ENCODE peak calls at places on chromosomes 12 and 14, in five cellular contexts. H is lung, O is ovary, C is SK-N-SH, T is pancreas. J is an unnamed sample. For H3K27me3, H3K4me1 and H3K9me3, the result is how much of the 10 kb centered on the place peaks cover.

GRCh38 chr12:113732916-113733315 is 233.2 kb downstream of the RBM19 start:
- DNase-seq in H (no peak), O (no peak), C (no peak), T (no peak), J (no peak)

GRCh38 chr14:50821471-50822464 is 9.2 kb downstream of the NIN start:
- DNase-seq in H (peak), O (no peak), C (no peak), T (no peak), J (no peak)

GRCh38 chr12:96084624-96085023 is 49.2 kb upstream of the LTA4H start:
- DNase-seq in H (no peak), O (no peak), C (no peak), T (no peak), J (no peak)

GRCh38 chr12:122064780-122065588 is 13.6 kb upstream of the MLXIP start:
- DNase-seq in H (no peak), O (peak), C (peak), T (no peak), J (no peak)

GRCh38 chr12:40911676-40912075 is 219.4 kb downstream of the CNTN1 start:
- DNase-seq in H (no peak), O (no peak), C (no peak), T (no peak), J (no peak)

GRCh38 chr12:54935235-54935951 is 49.2 kb downstream of the TESPA1 start:
- DNase-seq in H (no peak), O (no peak), C (no peak), T (no peak), J (no peak)

GRCh38 chr14:72924332-72924731 is 1.9 kb upstream of the DCAF4 start:
- DNase-seq in H (peak), O (no peak), C (peak), T (peak), J (peak)

GRCh38 chr12:51393676-51394545 is 2.7 kb upstream of the GALNT6 start:
- DNase-seq in H (no peak), O (no peak), C (no peak), T (no peak), J (no peak)

GRCh38 chr14:64045091-64045490 is 192.3 kb downstream of the SYNE2 start:
- DNase-seq in H (no peak), O (no peak), C (no peak), T (no peak), J (no peak)

GRCh38 chr12:53221203-53222076 is 10.6 kb downstream of the RARG start:
- DNase-seq in H (peak), O (peak), C (peak), T (peak), J (peak)

GRCh38 chr12:98709022-98709421 is 63.9 kb downstream of the APAF1 start:
- DNase-seq in H (no peak), O (no peak), C (no peak), T (no peak), J (no peak)

GRCh38 chr14:68823434-68824206 is 30.8 kb upstream of the ZFP36L1 start:
- DNase-seq in H (no peak), O (no peak), C (no peak), T (no peak), J (no peak)

GRCh38 chr12:109934026-109934425 is 34.0 kb downstream of the TCHP start:
- DNase-seq in H (no peak), O (peak), C (no peak), T (no peak), J (peak)

GRCh38 chr12:4626543-4626942 is 22.3 kb downstream of the AKAP3 start:
- DNase-seq in H (no peak), O (no peak), C (no peak), T (no peak), J (no peak)

GRCh38 chr12:49645151-49646039 is 22.0 kb downstream of the PRPF40B start:
- DNase-seq in H (no peak), O (no peak), C (no peak), T (peak), J (no peak)

GRCh38 chr14:59870277-59871165 is at the start of gene RTN1:
- DNase-seq in H (peak), O (no peak), C (peak), T (peak), J (peak)

GRCh38 chr12:89098390-89099102 is 253.8 kb downstream of the DUSP6 start:
- DNase-seq in H (no peak), O (no peak), C (peak), T (no peak), J (no peak)

GRCh38 chr14:74147571-74147970 is 62.8 kb downstream of the LIN52 start:
- DNase-seq in H (no peak), O (no peak), C (no peak), T (no peak), J (no peak)

GRCh38 chr14:89236846-89237245 is 180.2 kb downstream of the FOXN3 start:
- DNase-seq in H (no peak), O (no peak), C (no peak), T (no peak), J (no peak)

GRCh38 chr12:18457362-18457761 is 196.0 kb downstream of the PIK3C2G start:
- DNase-seq in H (no peak), O (no peak), C (no peak), T (no peak), J (no peak)

DNA sequence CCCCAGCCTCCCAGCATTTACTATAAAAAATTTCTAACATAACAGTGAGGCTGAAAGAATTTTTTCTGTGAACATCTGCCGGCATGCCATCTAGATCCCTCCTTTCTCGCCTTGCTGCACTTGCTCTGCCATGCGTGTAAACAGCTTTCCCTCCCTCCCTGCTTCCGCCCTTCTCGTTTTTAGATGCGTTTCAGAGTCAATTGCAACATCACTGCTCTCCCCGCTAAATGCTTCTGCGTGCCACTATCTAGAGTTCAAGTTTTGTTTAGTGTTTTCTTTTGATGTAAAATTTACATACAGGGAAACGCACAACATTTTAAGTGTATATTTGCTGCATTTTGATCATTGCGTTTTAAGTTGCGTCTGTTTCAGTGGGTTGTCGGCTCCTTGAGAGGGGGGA is 83.6 kb downstream of the CCDC92 start:
- DNase-seq in H (no peak), O (no peak), C (no peak), T (no peak), J (no peak)
- H3K27me3 ChIP-seq in H (under half), O (under half), C (under half), T (under half), J (half or more)

GRCh38 chr12:6927999-6928702 is 392 bp downstream of the ATN1 start:
- DNase-seq in H (no peak), O (peak), C (peak), T (peak), J (no peak)
- H3K4me1 ChIP-seq in H (under half), O (under half), C (under half), T (under half), J (half or more)

GRCh38 chr12:132946507-132946820 is 9.6 kb downstream of the ZNF605 start:
- DNase-seq in H (no peak), O (no peak), C (no peak), T (no peak), J (no peak)
- H3K9me3 ChIP-seq in H (under half), O (under half), C (under half), T (under half), J (under half)

GRCh38 chr12:132545955-132546354 is 56.0 kb downstream of the FBRSL1 start:
- DNase-seq in H (no peak), O (no peak), C (no peak), T (no peak), J (no peak)
- H3K27me3 ChIP-seq in H (under half), O (under half), C (under half), T (under half), J (under half)

GRCh38 chr14:65318636-65319506 is 93.7 kb upstream of the FUT8 start:
- DNase-seq in H (no peak), O (no peak), C (no peak), T (no peak), J (no peak)

GRCh38 chr14:65320661-65321308 is 91.7 kb upstream of the FUT8 start:
- DNase-seq in H (no peak), O (no peak), C (no peak), T (no peak), J (no peak)

GRCh38 chr14:65321370-65321875 is 91.1 kb upstream of the FUT8 start:
- DNase-seq in H (no peak), O (no peak), C (no peak), T (no peak), J (no peak)
- H3K4me1 ChIP-seq in H (under half), O (under half), C (under half), T (under half), J (under half)

DNA sequence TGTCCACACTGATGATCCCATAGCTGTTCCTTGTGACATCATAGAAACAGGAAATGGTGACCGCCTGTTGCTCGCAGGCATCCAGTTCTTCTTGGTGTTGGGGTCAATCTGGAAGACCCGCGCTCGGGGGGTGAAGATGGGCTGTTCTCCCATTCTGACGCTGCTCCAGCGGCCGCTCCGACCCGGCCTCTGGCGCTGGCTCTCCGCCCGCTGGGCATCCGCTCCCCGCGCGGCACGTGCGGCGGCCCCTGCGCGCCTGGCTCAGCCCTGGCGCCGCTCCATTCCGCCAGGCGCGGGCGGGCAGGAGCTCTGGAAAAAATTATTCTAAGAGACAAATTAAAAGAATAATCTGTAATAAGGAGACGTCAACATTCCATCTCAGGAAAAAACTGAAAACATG is 761.1 kb downstream of the TMEM121 start:
- DNase-seq in H (no peak), O (no peak), C (peak), T (no peak), J (no peak)
- H3K9me3 ChIP-seq in H (under half), O (under half), C (under half), T (under half), J (under half)

GRCh38 chr14:30345511-30345910 is 213.4 kb upstream of the G2E3 start:
- DNase-seq in H (no peak), O (no peak), C (no peak), T (no peak), J (no peak)

GRCh38 chr14:30355431-30355913 is 203.5 kb upstream of the G2E3 start:
- DNase-seq in H (no peak), O (no peak), C (no peak), T (no peak), J (no peak)

GRCh38 chr14:30354439-30354838 is 204.5 kb upstream of the G2E3 start:
- DNase-seq in H (no peak), O (no peak), C (no peak), T (no peak), J (no peak)

GRCh38 chr14:30349515-30349914 is 209.4 kb upstream of the G2E3 start:
- DNase-seq in H (no peak), O (no peak), C (no peak), T (no peak), J (no peak)
- H3K27me3 ChIP-seq in H (under half), O (under half), C (under half), T (under half), J (under half)

J was measured in tibial artery.